ENCODE peak calls at places on chromosomes 1 and 21, in eight cellular contexts. S is fibroblast of gingiva; H is T-helper 1 cell; Q is activated CD8-positive, alpha-beta memory T cell treated with anti-CD3 and anti-CD28 coated beads, Interleukin-2, amount 50 U/mL, for 4 hours; Z is HepG2; E is stimulated activated CD8-positive, alpha-beta memory T cell treated with anti-CD3 and anti-CD28 coated beads, Interleukin-15, amount 100 ng/mL, for 4 hours; N is kidney tubule cell; O is retinal pigment epithelial cell. Y is an unnamed sample.

GRCh38 chr1:17301767-17302166 is 6.2 kb upstream of the PADI4 start:
- DNase-seq in S (no peak), O (no peak), Z (no peak), Q (no peak), N (no peak), E (no peak), H (no peak), Y (no peak)

GRCh38 chr21:41593051-41593783 is 85.3 kb upstream of the TMPRSS2 start:
- DNase-seq in H (no peak), S (no peak), E (no peak), N (peak), O (no peak), Q (no peak), Z (no peak), Y (no peak)

GRCh38 chr1:63322248-63322943 is at the start of gene FOXD3:
- DNase-seq in H (no peak), O (no peak), Z (no peak), Q (peak), E (no peak), N (peak), S (peak), Y (no peak)

GRCh38 chr1:22259581-22260282 is 116.8 kb upstream of the WNT4 start:
- DNase-seq in E (no peak), S (no peak), N (no peak), O (no peak), Z (no peak), H (no peak), Q (no peak), Y (no peak)

GRCh38 chr1:24709748-24710416 is 35.4 kb upstream of the CLIC4 start:
- DNase-seq in Q (no peak), E (no peak), O (no peak), S (no peak), H (no peak), N (no peak), Z (no peak), Y (no peak)

GRCh38 chr1:8409107-8409506 is 91.2 kb downstream of the SLC45A1 start:
- DNase-seq in N (peak), H (no peak), Z (peak), Q (no peak), S (peak), O (no peak), E (no peak), Y (peak)

GRCh38 chr1:113123737-113124136 is 50.7 kb downstream of the LRIG2 start:
- DNase-seq in Z (no peak), H (no peak), Q (no peak), E (no peak), O (no peak), S (peak), N (no peak), Y (no peak)

GRCh38 chr1:149888160-149888998 is 11.0 kb upstream of the BOLA1 start:
- DNase-seq in N (peak), S (peak), Q (peak), E (peak), Z (peak), O (peak), H (peak), Y (no peak)

GRCh38 chr1:154344977-154345837 is 19.9 kb downstream of the ATP8B2 start:
- DNase-seq in Z (peak), N (no peak), Q (peak), O (no peak), E (no peak), H (peak), S (peak), Y (no peak)

GRCh38 chr1:30001011-30001410 is 722.4 kb downstream of the MATN1 start:
- DNase-seq in O (no peak), Z (no peak), E (no peak), N (no peak), Q (no peak), S (no peak), H (no peak), Y (no peak)

GRCh38 chr1:173328961-173329360 is 121.8 kb upstream of the TNFSF4 start:
- DNase-seq in Z (no peak), S (no peak), N (no peak), E (no peak), H (no peak), O (no peak), Q (no peak), Y (no peak)

GRCh38 chr1:161676958-161677689 is 14.2 kb downstream of the FCGR2B start:
- DNase-seq in S (no peak), H (no peak), Q (no peak), Z (peak), E (no peak), N (no peak), O (no peak), Y (no peak)

GRCh38 chr1:87956072-87956471 is 627.4 kb downstream of the LMO4 start:
- DNase-seq in Q (no peak), E (no peak), S (peak), Z (no peak), N (peak), O (peak), H (no peak), Y (peak)

GRCh38 chr1:38454749-38455441 is 404.7 kb downstream of the RRAGC start:
- DNase-seq in Z (no peak), H (no peak), Q (no peak), S (no peak), E (no peak), O (no peak), N (no peak), Y (no peak)

GRCh38 chr1:28246427-28246832 is 10.5 kb downstream of the ATP5IF1 start:
- DNase-seq in H (peak), Q (no peak), O (no peak), Z (peak), E (no peak), N (peak), S (peak), Y (no peak)

GRCh38 chr1:204405988-204406387 is 5.6 kb downstream of the PPP1R15B start:
- DNase-seq in H (no peak), O (no peak), N (no peak), Q (no peak), S (no peak), Z (no peak), E (no peak), Y (no peak)

GRCh38 chr1:201004732-201005131 is 18.8 kb downstream of the KIF21B start:
- DNase-seq in H (no peak), Q (no peak), O (no peak), S (no peak), N (peak), E (no peak), Z (no peak), Y (no peak)

GRCh38 chr1:7856345-7856744 is 3.5 kb upstream of the UTS2 start:
- DNase-seq in Z (peak), N (no peak), H (no peak), Q (no peak), O (no peak), S (peak), E (no peak), Y (no peak)

GRCh38 chr1:84689514-84690396 is 506 bp downstream of the SSX2IP start:
- DNase-seq in S (peak), Q (no peak), H (no peak), E (no peak), O (no peak), Z (peak), N (peak), Y (no peak)